ENCODE peak calls at places on chromosomes 6 and 20, in eight cellular contexts. One of them, this sample, is unnamed. For H3K4me1, the result is how much of the 10 kb centered on the place peaks cover.

GRCh38 chr6:42251500-42251899 is 33.8 kb upstream of the MRPS10 start:
- DNase-seq in mesendoderm: no peak
- DNase-seq in K562: no peak
- DNase-seq in colonic mucosa: no peak
- DNase-seq in pancreas: no peak
- DNase-seq in cardiac muscle cell: no peak
- DNase-seq in SJSA1: no peak
- DNase-seq in A549: no peak
- DNase-seq in this sample: no peak

GRCh38 chr6:29619578-29619977 is 13.4 kb downstream of the GABBR1 start:
- DNase-seq in mesendoderm: no peak
- DNase-seq in K562: no peak
- DNase-seq in colonic mucosa: no peak
- DNase-seq in pancreas: no peak
- DNase-seq in cardiac muscle cell: no peak
- DNase-seq in SJSA1: no peak
- DNase-seq in A549: no peak
- DNase-seq in this sample: no peak

GRCh38 chr6:149905371-149905910 is 7.5 kb upstream of the RAET1E start:
- DNase-seq in mesendoderm: no peak
- DNase-seq in K562: no peak
- DNase-seq in colonic mucosa: no peak
- DNase-seq in pancreas: no peak
- DNase-seq in cardiac muscle cell: no peak
- DNase-seq in SJSA1: no peak
- DNase-seq in A549: no peak
- DNase-seq in this sample: no peak

GRCh38 chr6:109397020-109397419 is 14.8 kb upstream of the CD164 start:
- DNase-seq in mesendoderm: peak
- DNase-seq in K562: peak
- DNase-seq in colonic mucosa: no peak
- DNase-seq in pancreas: no peak
- DNase-seq in cardiac muscle cell: peak
- DNase-seq in SJSA1: no peak
- DNase-seq in A549: no peak
- DNase-seq in this sample: no peak

GRCh38 chr6:107539409-107539808 is 49.5 kb downstream of the SOBP start:
- DNase-seq in mesendoderm: no peak
- DNase-seq in K562: peak
- DNase-seq in colonic mucosa: no peak
- DNase-seq in pancreas: no peak
- DNase-seq in cardiac muscle cell: no peak
- DNase-seq in SJSA1: no peak
- DNase-seq in A549: no peak
- DNase-seq in this sample: peak

GRCh38 chr6:48733581-48733980 is 622.6 kb upstream of the PTCHD4 start:
- DNase-seq in mesendoderm: no peak
- DNase-seq in K562: no peak
- DNase-seq in colonic mucosa: no peak
- DNase-seq in pancreas: no peak
- DNase-seq in cardiac muscle cell: peak
- DNase-seq in SJSA1: no peak
- DNase-seq in A549: no peak
- DNase-seq in this sample: no peak

GRCh38 chr6:142897659-142898058 is 47.3 kb downstream of the HIVEP2 start:
- DNase-seq in mesendoderm: no peak
- DNase-seq in K562: no peak
- DNase-seq in colonic mucosa: no peak
- DNase-seq in pancreas: no peak
- DNase-seq in cardiac muscle cell: no peak
- DNase-seq in SJSA1: no peak
- DNase-seq in A549: no peak
- DNase-seq in this sample: no peak

GRCh38 chr6:108651781-108652227 is 91.1 kb downstream of the FOXO3 start:
- DNase-seq in mesendoderm: no peak
- DNase-seq in K562: no peak
- DNase-seq in colonic mucosa: no peak
- DNase-seq in pancreas: no peak
- DNase-seq in cardiac muscle cell: peak
- DNase-seq in SJSA1: no peak
- DNase-seq in A549: no peak
- DNase-seq in this sample: no peak

GRCh38 chr20:57040924-57041323 is 225.5 kb downstream of the BMP7 start:
- DNase-seq in mesendoderm: no peak
- DNase-seq in K562: no peak
- DNase-seq in colonic mucosa: peak
- DNase-seq in pancreas: no peak
- DNase-seq in cardiac muscle cell: no peak
- DNase-seq in SJSA1: no peak
- DNase-seq in A549: no peak
- DNase-seq in this sample: no peak

GRCh38 chr6:31356946-31357466 is at the start of gene HLA-B:
- DNase-seq in mesendoderm: peak
- DNase-seq in K562: peak
- DNase-seq in colonic mucosa: peak
- DNase-seq in pancreas: peak
- DNase-seq in cardiac muscle cell: peak
- DNase-seq in SJSA1: peak
- DNase-seq in A549: peak
- DNase-seq in this sample: peak

GRCh38 chr6:157763129-157763893 is 59.7 kb upstream of the SNX9 start:
- DNase-seq in mesendoderm: peak
- DNase-seq in K562: peak
- DNase-seq in colonic mucosa: peak
- DNase-seq in pancreas: peak
- DNase-seq in cardiac muscle cell: peak
- DNase-seq in SJSA1: peak
- DNase-seq in A549: peak
- DNase-seq in this sample: peak

GRCh38 chr6:142819603-142820335 is 125.2 kb downstream of the HIVEP2 start:
- DNase-seq in mesendoderm: peak
- DNase-seq in K562: no peak
- DNase-seq in colonic mucosa: no peak
- DNase-seq in pancreas: no peak
- DNase-seq in cardiac muscle cell: peak
- DNase-seq in SJSA1: no peak
- DNase-seq in A549: no peak
- DNase-seq in this sample: no peak

GRCh38 chr20:20624914-20625313 is 87.5 kb downstream of the RALGAPA2 start:
- DNase-seq in mesendoderm: no peak
- DNase-seq in K562: no peak
- DNase-seq in colonic mucosa: no peak
- DNase-seq in pancreas: no peak
- DNase-seq in cardiac muscle cell: no peak
- DNase-seq in SJSA1: no peak
- DNase-seq in A549: no peak
- DNase-seq in this sample: no peak

GRCh38 chr6:134173007-134173690 is 120.7 kb upstream of the SLC2A12 start:
- DNase-seq in mesendoderm: no peak
- DNase-seq in K562: no peak
- DNase-seq in colonic mucosa: no peak
- DNase-seq in pancreas: no peak
- DNase-seq in cardiac muscle cell: peak
- DNase-seq in SJSA1: no peak
- DNase-seq in A549: no peak
- DNase-seq in this sample: no peak

GRCh38 chr6:167764215-167764614 is 62.5 kb upstream of the AFDN start:
- DNase-seq in mesendoderm: no peak
- DNase-seq in K562: no peak
- DNase-seq in colonic mucosa: no peak
- DNase-seq in pancreas: no peak
- DNase-seq in cardiac muscle cell: no peak
- DNase-seq in SJSA1: peak
- DNase-seq in A549: no peak
- DNase-seq in this sample: no peak

GRCh38 chr6:34182751-34183531 is 37.1 kb upstream of the GRM4 start:
- DNase-seq in mesendoderm: peak
- DNase-seq in K562: no peak
- DNase-seq in colonic mucosa: peak
- DNase-seq in pancreas: no peak
- DNase-seq in cardiac muscle cell: no peak
- DNase-seq in SJSA1: no peak
- DNase-seq in A549: no peak
- DNase-seq in this sample: no peak

GRCh38 chr6:34414999-34415858 is 10.6 kb downstream of the RPS10 start:
- DNase-seq in mesendoderm: peak
- DNase-seq in K562: peak
- DNase-seq in colonic mucosa: peak
- DNase-seq in pancreas: peak
- DNase-seq in cardiac muscle cell: peak
- DNase-seq in SJSA1: no peak
- DNase-seq in A549: no peak
- DNase-seq in this sample: peak

DNA sequence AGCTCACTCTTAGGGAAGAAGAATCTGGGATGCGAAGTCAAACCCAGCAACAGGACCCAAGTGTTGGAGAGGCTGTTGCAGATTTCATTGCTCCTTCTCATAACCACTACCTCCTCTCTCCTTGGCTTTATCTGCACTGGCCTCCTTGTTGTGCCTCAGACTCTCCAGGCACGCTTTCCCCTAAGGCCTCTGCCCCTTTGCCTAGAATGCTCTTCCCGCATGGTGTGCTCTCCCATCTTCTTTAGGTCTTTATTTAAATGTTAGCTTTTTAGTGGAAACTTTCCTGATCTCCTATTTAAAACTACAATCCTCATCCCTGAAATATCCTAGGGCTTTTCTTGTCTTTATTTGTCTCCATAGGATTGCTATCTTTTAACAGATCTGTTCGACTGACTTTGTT is 94.9 kb upstream of the TMEM30A start:
- DNase-seq in mesendoderm: no peak
- DNase-seq in K562: no peak
- DNase-seq in colonic mucosa: no peak
- DNase-seq in pancreas: no peak
- DNase-seq in cardiac muscle cell: no peak
- DNase-seq in SJSA1: no peak
- DNase-seq in A549: no peak
- DNase-seq in this sample: no peak
- H3K4me1 ChIP-seq in mesendoderm: under half
- H3K4me1 ChIP-seq in K562: under half
- H3K4me1 ChIP-seq in colonic mucosa: under half
- H3K4me1 ChIP-seq in pancreas: under half
- H3K4me1 ChIP-seq in cardiac muscle cell: half or more
- H3K4me1 ChIP-seq in SJSA1: under half
- H3K4me1 ChIP-seq in A549: half or more
- H3K4me1 ChIP-seq in this sample: under half

DNA sequence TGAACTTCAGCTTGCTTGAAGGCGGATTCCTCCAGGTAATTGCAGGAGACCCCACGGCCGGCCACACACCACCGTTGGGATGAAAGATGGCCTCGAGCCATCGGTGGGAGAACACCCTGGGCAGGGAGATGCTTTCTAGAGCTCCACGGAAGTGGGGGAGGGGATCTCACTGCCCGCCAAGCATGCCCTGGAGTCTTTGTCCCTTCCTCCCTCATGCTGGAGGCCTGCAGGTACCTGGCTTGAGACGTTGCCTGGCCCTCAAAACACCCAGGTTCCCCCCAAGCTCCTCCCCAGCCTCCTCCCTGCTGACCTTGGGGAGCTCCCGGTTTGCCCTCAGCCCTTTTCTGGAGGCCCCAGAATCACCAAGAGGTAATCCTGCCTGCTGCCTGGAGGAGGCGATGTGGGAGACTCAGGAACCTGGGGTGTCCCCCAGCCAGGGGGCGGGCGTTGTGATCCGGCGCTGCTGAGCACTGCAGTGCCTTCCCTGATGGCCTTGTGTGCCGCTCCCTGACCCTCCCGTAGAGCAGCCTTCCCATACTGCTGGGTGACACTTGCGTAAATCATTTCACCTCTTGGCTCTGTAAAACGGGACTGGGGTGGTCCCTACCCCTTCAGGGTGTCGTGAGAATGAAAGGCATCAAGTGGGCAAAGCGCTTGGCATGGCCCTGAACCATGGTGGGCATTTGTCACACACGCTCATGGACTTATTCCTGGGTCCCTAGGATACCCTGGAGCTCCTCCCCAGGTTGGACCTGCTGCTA is 91.4 kb downstream of the CEBPB start:
- DNase-seq in mesendoderm: peak
- DNase-seq in K562: peak
- DNase-seq in colonic mucosa: no peak
- DNase-seq in pancreas: no peak
- DNase-seq in cardiac muscle cell: no peak
- DNase-seq in SJSA1: no peak
- DNase-seq in A549: no peak
- DNase-seq in this sample: peak
- H3K4me1 ChIP-seq in mesendoderm: under half
- H3K4me1 ChIP-seq in K562: half or more
- H3K4me1 ChIP-seq in colonic mucosa: under half
- H3K4me1 ChIP-seq in pancreas: under half
- H3K4me1 ChIP-seq in cardiac muscle cell: under half
- H3K4me1 ChIP-seq in SJSA1: under half
- H3K4me1 ChIP-seq in A549: half or more
- H3K4me1 ChIP-seq in this sample: under half

DNA sequence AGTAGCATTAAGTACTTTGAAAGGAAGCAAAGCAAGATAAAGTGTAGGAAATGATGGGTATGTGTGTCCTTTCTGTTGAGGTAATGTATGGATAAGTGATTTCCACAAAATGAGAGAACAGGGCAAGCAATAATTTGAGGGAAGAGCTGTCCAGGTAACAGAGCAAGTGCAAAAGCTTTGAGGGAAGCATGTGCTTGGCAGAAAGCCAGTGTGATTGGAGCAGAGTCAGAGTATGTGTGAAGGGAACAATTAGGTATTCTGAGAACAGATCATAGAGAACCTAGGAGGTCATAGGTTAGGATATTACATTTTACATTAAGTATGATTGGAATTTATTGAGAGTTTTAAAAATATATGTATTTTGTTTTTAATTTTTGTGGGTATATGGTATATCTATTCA is 30.2 kb upstream of the MAN1A1 start:
- DNase-seq in mesendoderm: no peak
- DNase-seq in K562: peak
- DNase-seq in colonic mucosa: no peak
- DNase-seq in pancreas: no peak
- DNase-seq in cardiac muscle cell: no peak
- DNase-seq in SJSA1: no peak
- DNase-seq in A549: no peak
- DNase-seq in this sample: no peak
- H3K4me1 ChIP-seq in mesendoderm: under half
- H3K4me1 ChIP-seq in K562: under half
- H3K4me1 ChIP-seq in colonic mucosa: under half
- H3K4me1 ChIP-seq in pancreas: under half
- H3K4me1 ChIP-seq in cardiac muscle cell: under half
- H3K4me1 ChIP-seq in SJSA1: under half
- H3K4me1 ChIP-seq in A549: under half
- H3K4me1 ChIP-seq in this sample: under half

DNA sequence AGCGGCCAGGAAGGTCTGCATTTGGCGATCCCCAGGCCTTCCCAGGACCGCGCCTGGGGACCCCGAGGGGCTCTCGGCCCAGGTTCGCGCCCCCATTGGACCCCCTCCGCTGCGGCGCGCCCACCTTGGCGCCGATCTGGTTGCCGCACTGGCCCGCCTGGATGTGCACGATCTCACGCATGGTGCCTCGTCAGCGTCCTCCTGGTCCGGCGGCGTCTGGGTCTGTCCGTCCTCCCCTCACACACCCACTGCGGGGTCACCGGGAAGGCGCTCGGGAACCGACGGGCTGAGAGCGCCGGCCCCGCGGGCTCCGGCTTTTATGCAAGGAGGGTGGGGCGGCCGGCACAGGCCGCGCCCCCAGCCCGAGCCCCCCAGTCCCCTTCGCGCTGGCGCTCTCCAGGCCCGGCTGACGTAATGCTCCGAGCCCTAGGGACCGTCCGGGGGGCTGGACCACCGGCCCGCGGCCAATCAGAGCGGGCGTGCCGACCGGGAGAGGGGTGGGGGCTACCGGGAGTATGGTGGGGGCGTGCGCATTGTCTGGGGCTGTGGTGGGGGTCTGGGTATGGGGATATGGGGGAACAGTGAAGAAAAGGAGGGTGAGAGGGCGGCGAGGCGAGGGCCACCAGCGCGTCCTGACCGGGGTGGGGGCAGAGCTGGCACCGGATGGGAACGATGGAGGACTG is at the start of gene TUBB2B:
- DNase-seq in mesendoderm: peak
- DNase-seq in K562: no peak
- DNase-seq in colonic mucosa: no peak
- DNase-seq in pancreas: peak
- DNase-seq in cardiac muscle cell: no peak
- DNase-seq in SJSA1: peak
- DNase-seq in A549: no peak
- DNase-seq in this sample: no peak
- H3K4me1 ChIP-seq in mesendoderm: under half
- H3K4me1 ChIP-seq in K562: under half
- H3K4me1 ChIP-seq in colonic mucosa: under half
- H3K4me1 ChIP-seq in pancreas: under half
- H3K4me1 ChIP-seq in cardiac muscle cell: under half
- H3K4me1 ChIP-seq in SJSA1: under half
- H3K4me1 ChIP-seq in A549: under half
- H3K4me1 ChIP-seq in this sample: under half